ENCODE peak calls at places on chromosomes 7 and 10, in nine cellular contexts. One of them, this sample, is unnamed.
A peak's percentile ranks its signal among the peaks of the same experiment; 100 is the strongest.

GRCh38 chr10:128914681-128915080 is 552.4 kb upstream of the MGMT start:
- DNase-seq in natural killer cell treated with Interleukin-12 subunit alpha and Interleukin-12 subunit beta and Interleukin-15 and Interleukin-18, amount 100 ng/mL, for 72 hours: no peak
- DNase-seq in choroid plexus epithelial cell: no peak
- DNase-seq in BE2C: no peak
- DNase-seq in kidney tubule cell: no peak
- DNase-seq in OCI-M1: no peak
- DNase-seq in Caki2: no peak
- DNase-seq in stimulated activated CD8-positive, alpha-beta memory T cell treated with anti-CD3 and anti-CD28 coated beads, Interleukin-4, amount 100 ng/mL, for 48 hours: no peak
- DNase-seq in ureter: no peak
- DNase-seq in this sample: no peak

GRCh38 chr7:158549176-158549833 is 38.3 kb downstream of the PTPRN2 start:
- DNase-seq in choroid plexus epithelial cell: peak; percentile 54
- DNase-seq in kidney tubule cell: no peak
- DNase-seq in BE2C: peak; percentile 83
- DNase-seq in OCI-M1: no peak
- DNase-seq in ureter: no peak
- DNase-seq in natural killer cell treated with Interleukin-12 subunit alpha and Interleukin-12 subunit beta and Interleukin-15 and Interleukin-18, amount 100 ng/mL, for 72 hours: no peak
- DNase-seq in stimulated activated CD8-positive, alpha-beta memory T cell treated with anti-CD3 and anti-CD28 coated beads, Interleukin-4, amount 100 ng/mL, for 48 hours: no peak
- DNase-seq in Caki2: no peak
- DNase-seq in this sample: peak; percentile 81

GRCh38 chr10:5446390-5446926 is 34.1 kb downstream of the NET1 start:
- DNase-seq in BE2C: peak; percentile 90
- DNase-seq in stimulated activated CD8-positive, alpha-beta memory T cell treated with anti-CD3 and anti-CD28 coated beads, Interleukin-4, amount 100 ng/mL, for 48 hours: peak; percentile 87
- DNase-seq in kidney tubule cell: peak; percentile 96
- DNase-seq in choroid plexus epithelial cell: peak; percentile 88
- DNase-seq in natural killer cell treated with Interleukin-12 subunit alpha and Interleukin-12 subunit beta and Interleukin-15 and Interleukin-18, amount 100 ng/mL, for 72 hours: peak; percentile 72
- DNase-seq in Caki2: peak; percentile 91
- DNase-seq in OCI-M1: peak; percentile 99
- DNase-seq in ureter: peak; percentile 95
- DNase-seq in this sample: peak; percentile 91

GRCh38 chr10:2876032-2876431 is 191.3 kb upstream of the PFKP start:
- DNase-seq in stimulated activated CD8-positive, alpha-beta memory T cell treated with anti-CD3 and anti-CD28 coated beads, Interleukin-4, amount 100 ng/mL, for 48 hours: no peak
- DNase-seq in OCI-M1: no peak
- DNase-seq in natural killer cell treated with Interleukin-12 subunit alpha and Interleukin-12 subunit beta and Interleukin-15 and Interleukin-18, amount 100 ng/mL, for 72 hours: no peak
- DNase-seq in kidney tubule cell: no peak
- DNase-seq in BE2C: no peak
- DNase-seq in Caki2: no peak
- DNase-seq in choroid plexus epithelial cell: no peak
- DNase-seq in ureter: no peak
- DNase-seq in this sample: no peak

GRCh38 chr7:104979167-104979841 is 34.7 kb upstream of the KMT2E start:
- DNase-seq in choroid plexus epithelial cell: peak; percentile 74
- DNase-seq in OCI-M1: peak; percentile 11
- DNase-seq in stimulated activated CD8-positive, alpha-beta memory T cell treated with anti-CD3 and anti-CD28 coated beads, Interleukin-4, amount 100 ng/mL, for 48 hours: no peak
- DNase-seq in ureter: no peak
- DNase-seq in BE2C: peak; percentile 36
- DNase-seq in kidney tubule cell: peak; percentile 38
- DNase-seq in natural killer cell treated with Interleukin-12 subunit alpha and Interleukin-12 subunit beta and Interleukin-15 and Interleukin-18, amount 100 ng/mL, for 72 hours: no peak
- DNase-seq in Caki2: no peak
- DNase-seq in this sample: no peak

GRCh38 chr10:26556756-26557640 is 118.9 kb downstream of the APBB1IP start:
- DNase-seq in BE2C: no peak
- DNase-seq in stimulated activated CD8-positive, alpha-beta memory T cell treated with anti-CD3 and anti-CD28 coated beads, Interleukin-4, amount 100 ng/mL, for 48 hours: no peak
- DNase-seq in natural killer cell treated with Interleukin-12 subunit alpha and Interleukin-12 subunit beta and Interleukin-15 and Interleukin-18, amount 100 ng/mL, for 72 hours: no peak
- DNase-seq in ureter: no peak
- DNase-seq in Caki2: peak; percentile 53
- DNase-seq in OCI-M1: peak; percentile 78
- DNase-seq in choroid plexus epithelial cell: peak; percentile 63
- DNase-seq in kidney tubule cell: peak; percentile 60
- DNase-seq in this sample: peak; percentile 80

GRCh38 chr10:50993817-50994251 is 80.5 kb upstream of the PRKG1 start:
- DNase-seq in OCI-M1: no peak
- DNase-seq in kidney tubule cell: no peak
- DNase-seq in stimulated activated CD8-positive, alpha-beta memory T cell treated with anti-CD3 and anti-CD28 coated beads, Interleukin-4, amount 100 ng/mL, for 48 hours: no peak
- DNase-seq in BE2C: no peak
- DNase-seq in natural killer cell treated with Interleukin-12 subunit alpha and Interleukin-12 subunit beta and Interleukin-15 and Interleukin-18, amount 100 ng/mL, for 72 hours: no peak
- DNase-seq in choroid plexus epithelial cell: peak; percentile 86
- DNase-seq in Caki2: no peak
- DNase-seq in ureter: no peak
- DNase-seq in this sample: no peak

GRCh38 chr7:135855836-135856235 is 107.2 kb upstream of the FAM180A start:
- DNase-seq in Caki2: peak; percentile 91
- DNase-seq in stimulated activated CD8-positive, alpha-beta memory T cell treated with anti-CD3 and anti-CD28 coated beads, Interleukin-4, amount 100 ng/mL, for 48 hours: no peak
- DNase-seq in BE2C: no peak
- DNase-seq in natural killer cell treated with Interleukin-12 subunit alpha and Interleukin-12 subunit beta and Interleukin-15 and Interleukin-18, amount 100 ng/mL, for 72 hours: no peak
- DNase-seq in ureter: no peak
- DNase-seq in OCI-M1: peak; percentile 1
- DNase-seq in kidney tubule cell: peak; percentile 88
- DNase-seq in choroid plexus epithelial cell: no peak
- DNase-seq in this sample: no peak

GRCh38 chr10:61318429-61318828 is 134.8 kb downstream of the TMEM26 start:
- DNase-seq in kidney tubule cell: no peak
- DNase-seq in Caki2: no peak
- DNase-seq in OCI-M1: no peak
- DNase-seq in choroid plexus epithelial cell: no peak
- DNase-seq in BE2C: no peak
- DNase-seq in ureter: no peak
- DNase-seq in natural killer cell treated with Interleukin-12 subunit alpha and Interleukin-12 subunit beta and Interleukin-15 and Interleukin-18, amount 100 ng/mL, for 72 hours: no peak
- DNase-seq in stimulated activated CD8-positive, alpha-beta memory T cell treated with anti-CD3 and anti-CD28 coated beads, Interleukin-4, amount 100 ng/mL, for 48 hours: no peak
- DNase-seq in this sample: no peak

GRCh38 chr10:123573236-123574147 is 92.7 kb upstream of the GPR26 start:
- DNase-seq in OCI-M1: peak; percentile 39
- DNase-seq in Caki2: peak; percentile 10
- DNase-seq in BE2C: peak; percentile 71
- DNase-seq in choroid plexus epithelial cell: peak; percentile 7
- DNase-seq in ureter: no peak
- DNase-seq in stimulated activated CD8-positive, alpha-beta memory T cell treated with anti-CD3 and anti-CD28 coated beads, Interleukin-4, amount 100 ng/mL, for 48 hours: peak; percentile 74
- DNase-seq in natural killer cell treated with Interleukin-12 subunit alpha and Interleukin-12 subunit beta and Interleukin-15 and Interleukin-18, amount 100 ng/mL, for 72 hours: no peak
- DNase-seq in kidney tubule cell: peak; percentile 80
- DNase-seq in this sample: peak; percentile 57

GRCh38 chr7:132140341-132140740 is 435.9 kb downstream of the PLXNA4 start:
- DNase-seq in OCI-M1: no peak
- DNase-seq in ureter: no peak
- DNase-seq in Caki2: no peak
- DNase-seq in natural killer cell treated with Interleukin-12 subunit alpha and Interleukin-12 subunit beta and Interleukin-15 and Interleukin-18, amount 100 ng/mL, for 72 hours: no peak
- DNase-seq in BE2C: no peak
- DNase-seq in kidney tubule cell: no peak
- DNase-seq in stimulated activated CD8-positive, alpha-beta memory T cell treated with anti-CD3 and anti-CD28 coated beads, Interleukin-4, amount 100 ng/mL, for 48 hours: no peak
- DNase-seq in choroid plexus epithelial cell: no peak
- DNase-seq in this sample: no peak

GRCh38 chr7:46485481-46486065 is 564.5 kb upstream of the IGFBP3 start:
- DNase-seq in ureter: no peak
- DNase-seq in choroid plexus epithelial cell: peak; percentile 58
- DNase-seq in OCI-M1: peak; percentile 53
- DNase-seq in Caki2: peak; percentile 78
- DNase-seq in stimulated activated CD8-positive, alpha-beta memory T cell treated with anti-CD3 and anti-CD28 coated beads, Interleukin-4, amount 100 ng/mL, for 48 hours: no peak
- DNase-seq in kidney tubule cell: peak; percentile 91
- DNase-seq in BE2C: no peak
- DNase-seq in natural killer cell treated with Interleukin-12 subunit alpha and Interleukin-12 subunit beta and Interleukin-15 and Interleukin-18, amount 100 ng/mL, for 72 hours: no peak
- DNase-seq in this sample: no peak

GRCh38 chr10:95341716-95342130 is 50.9 kb upstream of the PDLIM1 start:
- DNase-seq in stimulated activated CD8-positive, alpha-beta memory T cell treated with anti-CD3 and anti-CD28 coated beads, Interleukin-4, amount 100 ng/mL, for 48 hours: no peak
- DNase-seq in BE2C: no peak
- DNase-seq in Caki2: no peak
- DNase-seq in choroid plexus epithelial cell: peak; percentile 91
- DNase-seq in ureter: no peak
- DNase-seq in OCI-M1: no peak
- DNase-seq in kidney tubule cell: no peak
- DNase-seq in natural killer cell treated with Interleukin-12 subunit alpha and Interleukin-12 subunit beta and Interleukin-15 and Interleukin-18, amount 100 ng/mL, for 72 hours: no peak
- DNase-seq in this sample: no peak

GRCh38 chr10:6128591-6129383 is 40.0 kb downstream of the RBM17 start:
- DNase-seq in Caki2: no peak
- DNase-seq in OCI-M1: peak; percentile 44
- DNase-seq in stimulated activated CD8-positive, alpha-beta memory T cell treated with anti-CD3 and anti-CD28 coated beads, Interleukin-4, amount 100 ng/mL, for 48 hours: no peak
- DNase-seq in kidney tubule cell: no peak
- DNase-seq in BE2C: no peak
- DNase-seq in natural killer cell treated with Interleukin-12 subunit alpha and Interleukin-12 subunit beta and Interleukin-15 and Interleukin-18, amount 100 ng/mL, for 72 hours: no peak
- DNase-seq in choroid plexus epithelial cell: peak; percentile 41
- DNase-seq in ureter: no peak
- DNase-seq in this sample: peak; percentile 69

GRCh38 chr10:132591166-132591971 is 53.8 kb downstream of the INPP5A start:
- DNase-seq in natural killer cell treated with Interleukin-12 subunit alpha and Interleukin-12 subunit beta and Interleukin-15 and Interleukin-18, amount 100 ng/mL, for 72 hours: peak; percentile 29
- DNase-seq in OCI-M1: no peak
- DNase-seq in ureter: no peak
- DNase-seq in stimulated activated CD8-positive, alpha-beta memory T cell treated with anti-CD3 and anti-CD28 coated beads, Interleukin-4, amount 100 ng/mL, for 48 hours: no peak
- DNase-seq in Caki2: peak; percentile 68
- DNase-seq in BE2C: no peak
- DNase-seq in choroid plexus epithelial cell: peak; percentile 48
- DNase-seq in kidney tubule cell: peak; percentile 11
- DNase-seq in this sample: no peak

GRCh38 chr10:661891-662605 is 27.4 kb downstream of the DIP2C start:
- DNase-seq in Caki2: no peak
- DNase-seq in ureter: no peak
- DNase-seq in kidney tubule cell: no peak
- DNase-seq in OCI-M1: no peak
- DNase-seq in choroid plexus epithelial cell: no peak
- DNase-seq in natural killer cell treated with Interleukin-12 subunit alpha and Interleukin-12 subunit beta and Interleukin-15 and Interleukin-18, amount 100 ng/mL, for 72 hours: no peak
- DNase-seq in stimulated activated CD8-positive, alpha-beta memory T cell treated with anti-CD3 and anti-CD28 coated beads, Interleukin-4, amount 100 ng/mL, for 48 hours: no peak
- DNase-seq in BE2C: no peak
- DNase-seq in this sample: no peak

GRCh38 chr10:116708386-116708785 is 34.0 kb downstream of the HSPA12A start:
- DNase-seq in OCI-M1: no peak
- DNase-seq in BE2C: no peak
- DNase-seq in kidney tubule cell: peak; percentile 81
- DNase-seq in choroid plexus epithelial cell: peak; percentile 59
- DNase-seq in stimulated activated CD8-positive, alpha-beta memory T cell treated with anti-CD3 and anti-CD28 coated beads, Interleukin-4, amount 100 ng/mL, for 48 hours: no peak
- DNase-seq in Caki2: peak; percentile 58
- DNase-seq in natural killer cell treated with Interleukin-12 subunit alpha and Interleukin-12 subunit beta and Interleukin-15 and Interleukin-18, amount 100 ng/mL, for 72 hours: no peak
- DNase-seq in ureter: no peak
- DNase-seq in this sample: no peak

GRCh38 chr10:133127291-133128125 is 32.5 kb upstream of the KNDC1 start:
- DNase-seq in kidney tubule cell: no peak
- DNase-seq in ureter: no peak
- DNase-seq in BE2C: peak; percentile 73
- DNase-seq in Caki2: no peak
- DNase-seq in OCI-M1: peak; percentile 33
- DNase-seq in natural killer cell treated with Interleukin-12 subunit alpha and Interleukin-12 subunit beta and Interleukin-15 and Interleukin-18, amount 100 ng/mL, for 72 hours: no peak
- DNase-seq in choroid plexus epithelial cell: no peak
- DNase-seq in stimulated activated CD8-positive, alpha-beta memory T cell treated with anti-CD3 and anti-CD28 coated beads, Interleukin-4, amount 100 ng/mL, for 48 hours: peak; percentile 74
- DNase-seq in this sample: no peak

GRCh38 chr10:28382520-28383269 is 79.8 kb upstream of the MPP7 start:
- DNase-seq in stimulated activated CD8-positive, alpha-beta memory T cell treated with anti-CD3 and anti-CD28 coated beads, Interleukin-4, amount 100 ng/mL, for 48 hours: no peak
- DNase-seq in OCI-M1: no peak
- DNase-seq in kidney tubule cell: no peak
- DNase-seq in BE2C: no peak
- DNase-seq in Caki2: no peak
- DNase-seq in choroid plexus epithelial cell: peak; percentile 18
- DNase-seq in natural killer cell treated with Interleukin-12 subunit alpha and Interleukin-12 subunit beta and Interleukin-15 and Interleukin-18, amount 100 ng/mL, for 72 hours: no peak
- DNase-seq in ureter: no peak
- DNase-seq in this sample: no peak

GRCh38 chr7:129008645-129009414 is 46.1 kb downstream of the TNPO3 start:
- DNase-seq in natural killer cell treated with Interleukin-12 subunit alpha and Interleukin-12 subunit beta and Interleukin-15 and Interleukin-18, amount 100 ng/mL, for 72 hours: no peak
- DNase-seq in Caki2: no peak
- DNase-seq in choroid plexus epithelial cell: no peak
- DNase-seq in ureter: no peak
- DNase-seq in stimulated activated CD8-positive, alpha-beta memory T cell treated with anti-CD3 and anti-CD28 coated beads, Interleukin-4, amount 100 ng/mL, for 48 hours: no peak
- DNase-seq in OCI-M1: no peak
- DNase-seq in kidney tubule cell: no peak
- DNase-seq in BE2C: no peak
- DNase-seq in this sample: no peak

GRCh38 chr10:63698815-63699205 is 177.6 kb downstream of the REEP3 start:
- DNase-seq in BE2C: no peak
- DNase-seq in ureter: no peak
- DNase-seq in stimulated activated CD8-positive, alpha-beta memory T cell treated with anti-CD3 and anti-CD28 coated beads, Interleukin-4, amount 100 ng/mL, for 48 hours: no peak
- DNase-seq in OCI-M1: no peak
- DNase-seq in choroid plexus epithelial cell: no peak
- DNase-seq in kidney tubule cell: no peak
- DNase-seq in Caki2: no peak
- DNase-seq in natural killer cell treated with Interleukin-12 subunit alpha and Interleukin-12 subunit beta and Interleukin-15 and Interleukin-18, amount 100 ng/mL, for 72 hours: no peak
- DNase-seq in this sample: no peak

GRCh38 chr7:5705318-5705717 is 76.1 kb downstream of the RNF216 start:
- DNase-seq in stimulated activated CD8-positive, alpha-beta memory T cell treated with anti-CD3 and anti-CD28 coated beads, Interleukin-4, amount 100 ng/mL, for 48 hours: no peak
- DNase-seq in natural killer cell treated with Interleukin-12 subunit alpha and Interleukin-12 subunit beta and Interleukin-15 and Interleukin-18, amount 100 ng/mL, for 72 hours: no peak
- DNase-seq in ureter: no peak
- DNase-seq in BE2C: no peak
- DNase-seq in OCI-M1: no peak
- DNase-seq in choroid plexus epithelial cell: no peak
- DNase-seq in Caki2: no peak
- DNase-seq in kidney tubule cell: no peak
- DNase-seq in this sample: no peak

GRCh38 chr7:78134256-78134655 is 335.7 kb downstream of the PHTF2 start:
- DNase-seq in stimulated activated CD8-positive, alpha-beta memory T cell treated with anti-CD3 and anti-CD28 coated beads, Interleukin-4, amount 100 ng/mL, for 48 hours: no peak
- DNase-seq in choroid plexus epithelial cell: peak; percentile 63
- DNase-seq in Caki2: peak; percentile 2
- DNase-seq in BE2C: peak; percentile 62
- DNase-seq in OCI-M1: peak; percentile 81
- DNase-seq in kidney tubule cell: peak; percentile 68
- DNase-seq in ureter: no peak
- DNase-seq in natural killer cell treated with Interleukin-12 subunit alpha and Interleukin-12 subunit beta and Interleukin-15 and Interleukin-18, amount 100 ng/mL, for 72 hours: no peak
- DNase-seq in this sample: peak; percentile 59

GRCh38 chr10:97686301-97686961 is 610 bp downstream of the AVPI1 start:
- DNase-seq in ureter: no peak
- DNase-seq in natural killer cell treated with Interleukin-12 subunit alpha and Interleukin-12 subunit beta and Interleukin-15 and Interleukin-18, amount 100 ng/mL, for 72 hours: no peak
- DNase-seq in OCI-M1: peak; percentile 66
- DNase-seq in stimulated activated CD8-positive, alpha-beta memory T cell treated with anti-CD3 and anti-CD28 coated beads, Interleukin-4, amount 100 ng/mL, for 48 hours: peak; percentile 32
- DNase-seq in BE2C: no peak
- DNase-seq in Caki2: peak; percentile 37
- DNase-seq in kidney tubule cell: peak; percentile 9
- DNase-seq in choroid plexus epithelial cell: no peak
- DNase-seq in this sample: no peak

GRCh38 chr7:100582650-100583049 is 3.3 kb downstream of the LRCH4 start:
- DNase-seq in choroid plexus epithelial cell: no peak
- DNase-seq in Caki2: no peak
- DNase-seq in stimulated activated CD8-positive, alpha-beta memory T cell treated with anti-CD3 and anti-CD28 coated beads, Interleukin-4, amount 100 ng/mL, for 48 hours: no peak
- DNase-seq in ureter: no peak
- DNase-seq in natural killer cell treated with Interleukin-12 subunit alpha and Interleukin-12 subunit beta and Interleukin-15 and Interleukin-18, amount 100 ng/mL, for 72 hours: no peak
- DNase-seq in kidney tubule cell: no peak
- DNase-seq in BE2C: no peak
- DNase-seq in OCI-M1: no peak
- DNase-seq in this sample: no peak